ENCODE peak calls at places on chromosomes 3 and 15, in eight cellular contexts. N is activated naive CD8-positive, alpha-beta T cell treated with anti-CD3 and anti-CD28 coated beads for 36 hours; H is germinal center; O is neuronal stem cell; Y is naive thymus-derived CD8-positive, alpha-beta T cell; U is retina; L is H54; P is stimulated activated CD4-positive, alpha-beta T cell treated with anti-CD3 and anti-CD28 coated beads, Interleukin-2, amount 100 ng/mL, for 48 hours. Q is an unnamed sample.

GRCh38 chr15:75508741-75509532 is 57.4 kb upstream of the SIN3A start:
- DNase-seq in Y (peak), L (no peak), P (no peak), O (no peak), U (no peak), N (no peak), H (no peak), Q (no peak)

GRCh38 chr3:128326051-128326823 is 140.5 kb downstream of the DNAJB8 start:
- DNase-seq in Y (no peak), L (no peak), H (no peak), N (no peak), O (no peak), U (no peak), P (no peak), Q (no peak)

GRCh38 chr15:25242166-25242879 is 196.5 kb downstream of the UBE3A start:
- DNase-seq in O (no peak), U (no peak), Y (no peak), N (no peak), H (no peak), L (no peak), P (no peak), Q (no peak)

GRCh38 chr3:178439504-178439903 is 96.7 kb upstream of the KCNMB2 start:
- DNase-seq in N (no peak), O (no peak), U (no peak), H (no peak), P (no peak), Y (no peak), L (peak), Q (no peak)

GRCh38 chr3:28646435-28646834 is 297.8 kb upstream of the AZI2 start:
- DNase-seq in P (no peak), O (no peak), H (no peak), Y (no peak), N (no peak), L (no peak), U (no peak), Q (no peak)

GRCh38 chr3:152175576-152175883 is 93.2 kb upstream of the MBNL1 start:
- DNase-seq in O (no peak), L (no peak), H (no peak), U (no peak), P (no peak), N (no peak), Y (no peak), Q (no peak)

GRCh38 chr3:64190517-64191515 is 34.5 kb downstream of the PRICKLE2 start:
- DNase-seq in U (no peak), Y (no peak), P (no peak), H (no peak), L (peak), O (no peak), N (no peak), Q (no peak)

GRCh38 chr3:132570011-132570410 is 27.1 kb upstream of the ACKR4 start:
- DNase-seq in N (no peak), Y (no peak), H (no peak), L (no peak), O (no peak), P (no peak), U (no peak), Q (no peak)

GRCh38 chr3:140794507-140794906 is 116.6 kb downstream of the TRIM42 start:
- DNase-seq in N (no peak), Y (no peak), L (no peak), O (no peak), H (no peak), P (no peak), U (no peak), Q (no peak)

GRCh38 chr3:141127344-141128125 is 76.4 kb downstream of the SPSB4 start:
- DNase-seq in L (no peak), N (no peak), O (no peak), H (no peak), P (no peak), Y (no peak), U (no peak), Q (no peak)

GRCh38 chr3:126432901-126433480 is 38.3 kb downstream of the CFAP100 start:
- DNase-seq in O (no peak), Y (no peak), H (no peak), L (no peak), P (no peak), N (no peak), U (no peak), Q (no peak)

GRCh38 chr3:126023390-126023789 is 54.4 kb downstream of the ROPN1B start:
- DNase-seq in H (no peak), L (no peak), N (no peak), U (no peak), P (no peak), O (no peak), Y (no peak), Q (no peak)

GRCh38 chr3:170414202-170414663 is 4.4 kb upstream of the CLDN11 start:
- DNase-seq in Y (peak), O (peak), H (peak), N (peak), P (peak), L (peak), U (peak), Q (peak)

GRCh38 chr3:51384145-51384729 is 854 bp upstream of the MANF start:
- DNase-seq in N (no peak), H (peak), L (peak), U (no peak), Y (peak), P (no peak), O (no peak), Q (no peak)

GRCh38 chr15:48806151-48806550 is 4.7 kb downstream of the CEP152 start:
- DNase-seq in P (no peak), H (peak), L (no peak), N (no peak), O (no peak), U (no peak), Y (no peak), Q (no peak)

GRCh38 chr3:185421577-185422232 is 58.8 kb downstream of the MAP3K13 start:
- DNase-seq in L (no peak), Y (no peak), H (peak), P (no peak), N (no peak), O (no peak), U (no peak), Q (no peak)

GRCh38 chr15:78739206-78739605 is 72.1 kb downstream of the ADAMTS7 start:
- DNase-seq in O (no peak), U (no peak), Y (no peak), L (no peak), P (no peak), H (no peak), N (no peak), Q (no peak)

GRCh38 chr3:111809196-111809595 is 49.9 kb upstream of the PHLDB2 start:
- DNase-seq in Y (no peak), O (no peak), L (no peak), P (no peak), U (no peak), N (no peak), H (no peak), Q (no peak)

GRCh38 chr3:68148471-68148870 is 494.1 kb upstream of the SUCLG2 start:
- DNase-seq in N (no peak), O (no peak), H (no peak), Y (no peak), U (no peak), L (no peak), P (no peak), Q (no peak)

GRCh38 chr3:128548426-128549282 is 55.7 kb upstream of the GATA2 start:
- DNase-seq in H (no peak), L (no peak), P (no peak), U (no peak), N (no peak), O (no peak), Y (no peak), Q (no peak)

GRCh38 chr3:105430460-105430859 is 63.8 kb downstream of the ALCAM start:
- DNase-seq in U (no peak), O (no peak), P (no peak), Y (no peak), H (no peak), N (no peak), L (no peak), Q (no peak)

GRCh38 chr3:135891121-135891520 is 74.4 kb upstream of the PPP2R3A start:
- DNase-seq in H (no peak), L (no peak), P (no peak), N (no peak), U (no peak), Y (no peak), O (no peak), Q (no peak)

GRCh38 chr3:194521514-194522260 is 34.9 kb upstream of the ATP13A3 start:
- DNase-seq in P (no peak), Y (no peak), N (no peak), L (no peak), O (no peak), H (no peak), U (no peak), Q (no peak)

GRCh38 chr15:59260090-59260489 is 53.4 kb downstream of the LDHAL6B start:
- DNase-seq in N (no peak), L (no peak), O (peak), P (no peak), Y (no peak), U (peak), H (no peak), Q (no peak)

GRCh38 chr3:78506581-78507195 is 1261.1 kb downstream of the ROBO1 start:
- DNase-seq in N (no peak), Y (no peak), O (no peak), H (no peak), U (no peak), L (no peak), P (no peak), Q (no peak)

GRCh38 chr15:77416954-77417353 is 3.0 kb downstream of the PEAK1 start:
- DNase-seq in L (no peak), H (no peak), Y (no peak), O (no peak), P (no peak), U (no peak), N (no peak), Q (no peak)

GRCh38 chr15:24068102-24068501 is 381.0 kb upstream of the NDN start:
- DNase-seq in H (no peak), L (no peak), N (no peak), Y (no peak), O (no peak), P (no peak), U (no peak), Q (no peak)

GRCh38 chr3:126508539-126508938 is 9.0 kb downstream of the UROC1 start:
- DNase-seq in U (no peak), O (no peak), P (no peak), H (no peak), L (peak), N (no peak), Y (no peak), Q (no peak)

GRCh38 chr3:170689218-170689874 is 103.5 kb upstream of the SLC7A14 start:
- DNase-seq in Y (no peak), O (no peak), U (no peak), P (no peak), N (no peak), L (peak), H (no peak), Q (no peak)

GRCh38 chr3:138376663-138377062 is 28.3 kb downstream of the MRAS start:
- DNase-seq in P (no peak), L (no peak), H (no peak), U (no peak), O (no peak), Y (no peak), N (no peak), Q (no peak)

GRCh38 chr15:74610302-74610951 is 5.2 kb upstream of the CLK3 start:
- DNase-seq in L (no peak), H (no peak), Y (no peak), N (no peak), U (peak), P (no peak), O (no peak), Q (no peak)

GRCh38 chr3:49901351-49902339 is 2.0 kb downstream of the MST1R start:
- DNase-seq in P (no peak), Y (no peak), O (no peak), U (no peak), L (no peak), H (no peak), N (no peak), Q (no peak)

GRCh38 chr15:70763950-70764730 is 782 bp upstream of the UACA start:
- DNase-seq in Y (no peak), U (no peak), P (no peak), O (no peak), L (no peak), H (no peak), N (no peak), Q (no peak)

GRCh38 chr3:127389415-127389814 is 101.6 kb upstream of the PRR20G start:
- DNase-seq in N (no peak), H (no peak), Y (no peak), L (no peak), U (no peak), P (no peak), O (no peak), Q (no peak)

GRCh38 chr3:61821823-61822251 is 260.5 kb downstream of the PTPRG start:
- DNase-seq in L (no peak), N (no peak), O (no peak), Y (no peak), U (no peak), P (no peak), H (no peak), Q (no peak)

GRCh38 chr3:187150599-187150998 is 11.3 kb upstream of the RPL39L start:
- DNase-seq in U (no peak), H (peak), N (peak), L (no peak), Y (peak), O (no peak), P (peak), Q (no peak)

GRCh38 chr3:15345051-15345607 is 12.7 kb upstream of the SH3BP5 start:
- DNase-seq in Y (no peak), N (no peak), U (no peak), H (no peak), P (no peak), O (no peak), L (no peak), Q (no peak)

GRCh38 chr3:132356568-132356967 is 39.4 kb downstream of the ACP3 start:
- DNase-seq in Y (no peak), N (no peak), O (no peak), P (no peak), U (no peak), H (no peak), L (no peak), Q (no peak)

GRCh38 chr15:48336940-48337339 is 5.7 kb downstream of the DUT start:
- DNase-seq in N (peak), O (peak), U (no peak), P (no peak), Y (peak), H (peak), L (no peak), Q (no peak)

GRCh38 chr3:6644070-6644929 is 216.6 kb upstream of the GRM7 start:
- DNase-seq in L (no peak), N (no peak), P (no peak), Y (no peak), U (no peak), O (no peak), H (no peak), Q (no peak)